ENCODE peak calls at places on chromosomes 11 and 22, in four cellular contexts. One of them, this sample, is unnamed.

GRCh38 chr11:111582163-111582562 is 20.1 kb upstream of the SIK2 start:
- DNase-seq in GM20000: no peak
- DNase-seq in CD8-positive, alpha-beta T cell: no peak
- DNase-seq in prostate gland: no peak
- DNase-seq in this sample: no peak

GRCh38 chr11:129592191-129592590 is 216.5 kb downstream of the BARX2 start:
- DNase-seq in prostate gland: no peak
- DNase-seq in CD8-positive, alpha-beta T cell: no peak
- DNase-seq in GM20000: no peak
- DNase-seq in this sample: no peak

GRCh38 chr22:32323513-32324164 is 34.0 kb upstream of the RFPL3 start:
- DNase-seq in CD8-positive, alpha-beta T cell: no peak
- DNase-seq in GM20000: no peak
- DNase-seq in prostate gland: no peak
- DNase-seq in this sample: no peak

GRCh38 chr11:35800970-35801953 is 138.7 kb downstream of the TRIM44 start:
- DNase-seq in prostate gland: no peak
- DNase-seq in GM20000: peak; percentile 26
- DNase-seq in CD8-positive, alpha-beta T cell: no peak
- DNase-seq in this sample: no peak

GRCh38 chr22:49735411-49736311 is 92.0 kb downstream of the BRD1 start:
- DNase-seq in CD8-positive, alpha-beta T cell: no peak
- DNase-seq in GM20000: no peak
- DNase-seq in prostate gland: no peak
- DNase-seq in this sample: no peak

GRCh38 chr11:74366576-74366975 is 31.7 kb downstream of the PGM2L1 start:
- DNase-seq in GM20000: no peak
- DNase-seq in prostate gland: no peak
- DNase-seq in CD8-positive, alpha-beta T cell: no peak
- DNase-seq in this sample: no peak

GRCh38 chr22:20912494-20912893 is 4.7 kb upstream of the CRKL start:
- DNase-seq in prostate gland: no peak
- DNase-seq in CD8-positive, alpha-beta T cell: no peak
- DNase-seq in GM20000: no peak
- DNase-seq in this sample: no peak

GRCh38 chr11:45026835-45027234 is 76.2 kb upstream of the TP53I11 start:
- DNase-seq in CD8-positive, alpha-beta T cell: no peak
- DNase-seq in prostate gland: no peak
- DNase-seq in GM20000: no peak
- DNase-seq in this sample: no peak

GRCh38 chr22:42614312-42615091 is at the start of gene POLDIP3:
- DNase-seq in GM20000: peak; percentile 99
- DNase-seq in CD8-positive, alpha-beta T cell: peak; percentile 97
- DNase-seq in prostate gland: peak; percentile 98
- DNase-seq in this sample: peak; percentile 97

GRCh38 chr11:132125855-132126841 is 755.7 kb downstream of the NTM start:
- DNase-seq in prostate gland: no peak
- DNase-seq in CD8-positive, alpha-beta T cell: no peak
- DNase-seq in GM20000: peak; percentile 46
- DNase-seq in this sample: no peak

GRCh38 chr11:17075506-17075905 is 2.0 kb downstream of the RPS13 start:
- DNase-seq in CD8-positive, alpha-beta T cell: no peak
- DNase-seq in GM20000: no peak
- DNase-seq in prostate gland: no peak
- DNase-seq in this sample: no peak

GRCh38 chr11:75437966-75438659 is 5.1 kb upstream of the KLHL35 start:
- DNase-seq in GM20000: no peak
- DNase-seq in CD8-positive, alpha-beta T cell: no peak
- DNase-seq in prostate gland: no peak
- DNase-seq in this sample: no peak

GRCh38 chr11:123654566-123655081 is at the start of gene SCN3B:
- DNase-seq in prostate gland: peak; percentile 61
- DNase-seq in CD8-positive, alpha-beta T cell: no peak
- DNase-seq in GM20000: peak; percentile 70
- DNase-seq in this sample: peak; percentile 67

GRCh38 chr11:92834296-92835020 is 135.0 kb upstream of the MTNR1B start:
- DNase-seq in prostate gland: no peak
- DNase-seq in GM20000: no peak
- DNase-seq in CD8-positive, alpha-beta T cell: no peak
- DNase-seq in this sample: peak; percentile 38

GRCh38 chr11:29208117-29208516 is 808.7 kb downstream of the KCNA4 start:
- DNase-seq in prostate gland: no peak
- DNase-seq in GM20000: no peak
- DNase-seq in CD8-positive, alpha-beta T cell: no peak
- DNase-seq in this sample: no peak

GRCh38 chr22:22082960-22083359 is 100.4 kb upstream of the TOP3B start:
- DNase-seq in CD8-positive, alpha-beta T cell: no peak
- DNase-seq in prostate gland: no peak
- DNase-seq in GM20000: no peak
- DNase-seq in this sample: no peak

GRCh38 chr11:108368134-108368533 is 99.2 kb downstream of the C11orf65 start:
- DNase-seq in GM20000: no peak
- DNase-seq in prostate gland: no peak
- DNase-seq in CD8-positive, alpha-beta T cell: no peak
- DNase-seq in this sample: no peak

GRCh38 chr11:44614281-44614680 is 48.8 kb downstream of the CD82 start:
- DNase-seq in prostate gland: no peak
- DNase-seq in GM20000: no peak
- DNase-seq in CD8-positive, alpha-beta T cell: no peak
- DNase-seq in this sample: no peak

GRCh38 chr11:16891170-16891569 is 123.0 kb downstream of the PLEKHA7 start:
- DNase-seq in prostate gland: no peak
- DNase-seq in GM20000: no peak
- DNase-seq in CD8-positive, alpha-beta T cell: no peak
- DNase-seq in this sample: no peak

GRCh38 chr22:17774206-17774927 is at the start of gene BID:
- DNase-seq in GM20000: peak; percentile 85
- DNase-seq in CD8-positive, alpha-beta T cell: no peak
- DNase-seq in prostate gland: no peak
- DNase-seq in this sample: peak; percentile 23

GRCh38 chr22:22917377-22917776 is 29.8 kb downstream of the IGLL5 start:
- DNase-seq in GM20000: no peak
- DNase-seq in prostate gland: no peak
- DNase-seq in CD8-positive, alpha-beta T cell: no peak
- DNase-seq in this sample: no peak

GRCh38 chr11:96254087-96254486 is 88.9 kb downstream of the MAML2 start:
- DNase-seq in GM20000: peak; percentile 40
- DNase-seq in CD8-positive, alpha-beta T cell: no peak
- DNase-seq in prostate gland: no peak
- DNase-seq in this sample: no peak

GRCh38 chr11:2670541-2671100 is 29.2 kb downstream of the KCNQ1OT1 start:
- DNase-seq in GM20000: no peak
- DNase-seq in prostate gland: no peak
- DNase-seq in CD8-positive, alpha-beta T cell: no peak
- DNase-seq in this sample: no peak

GRCh38 chr11:34825670-34826383 is 90.4 kb downstream of the APIP start:
- DNase-seq in prostate gland: peak; percentile 68
- DNase-seq in GM20000: no peak
- DNase-seq in CD8-positive, alpha-beta T cell: no peak
- DNase-seq in this sample: no peak

GRCh38 chr11:16881074-16881709 is 133.0 kb downstream of the PLEKHA7 start:
- DNase-seq in prostate gland: peak; percentile 83
- DNase-seq in GM20000: no peak
- DNase-seq in CD8-positive, alpha-beta T cell: no peak
- DNase-seq in this sample: peak; percentile 84

GRCh38 chr11:34343153-34343552 is 14.7 kb downstream of the ABTB2 start:
- DNase-seq in prostate gland: no peak
- DNase-seq in GM20000: no peak
- DNase-seq in CD8-positive, alpha-beta T cell: no peak
- DNase-seq in this sample: peak; percentile 82

GRCh38 chr11:130133716-130134115 is 25.9 kb upstream of the ST14 start:
- DNase-seq in prostate gland: no peak
- DNase-seq in CD8-positive, alpha-beta T cell: no peak
- DNase-seq in GM20000: no peak
- DNase-seq in this sample: no peak

GRCh38 chr11:28860898-28861297 is 752.7 kb downstream of the METTL15 start:
- DNase-seq in GM20000: no peak
- DNase-seq in prostate gland: no peak
- DNase-seq in CD8-positive, alpha-beta T cell: no peak
- DNase-seq in this sample: peak; percentile 85

DNA sequence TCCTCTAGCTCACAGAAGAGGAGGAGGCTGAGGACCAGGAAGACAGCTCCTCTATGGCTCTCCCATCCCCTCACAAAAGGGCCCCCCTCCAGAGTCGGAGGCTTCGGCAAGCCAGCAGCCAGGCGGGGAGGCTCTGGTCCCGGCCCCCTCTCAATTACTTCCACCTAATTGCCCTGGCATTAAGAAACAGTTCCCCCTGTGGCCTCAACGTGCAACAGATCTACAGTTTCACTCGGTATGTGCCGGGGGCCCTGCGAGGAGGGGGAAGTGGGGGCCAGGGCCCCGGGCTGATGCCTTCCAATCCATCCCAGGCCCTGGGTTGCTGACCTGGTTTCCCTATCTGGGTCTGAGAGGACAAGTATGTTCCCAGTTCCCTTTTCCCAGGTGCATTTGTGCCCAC is 7.9 kb downstream of the FOXR1 start:
- DNase-seq in prostate gland: no peak
- DNase-seq in GM20000: peak; percentile 15
- DNase-seq in CD8-positive, alpha-beta T cell: no peak
- DNase-seq in this sample: no peak
- TF ChIP-seq CTCF in prostate gland: no peak
- TF ChIP-seq CTCF in GM20000: no peak
- TF ChIP-seq CTCF in CD8-positive, alpha-beta T cell: no peak
- TF ChIP-seq CTCF in this sample: no peak

DNA sequence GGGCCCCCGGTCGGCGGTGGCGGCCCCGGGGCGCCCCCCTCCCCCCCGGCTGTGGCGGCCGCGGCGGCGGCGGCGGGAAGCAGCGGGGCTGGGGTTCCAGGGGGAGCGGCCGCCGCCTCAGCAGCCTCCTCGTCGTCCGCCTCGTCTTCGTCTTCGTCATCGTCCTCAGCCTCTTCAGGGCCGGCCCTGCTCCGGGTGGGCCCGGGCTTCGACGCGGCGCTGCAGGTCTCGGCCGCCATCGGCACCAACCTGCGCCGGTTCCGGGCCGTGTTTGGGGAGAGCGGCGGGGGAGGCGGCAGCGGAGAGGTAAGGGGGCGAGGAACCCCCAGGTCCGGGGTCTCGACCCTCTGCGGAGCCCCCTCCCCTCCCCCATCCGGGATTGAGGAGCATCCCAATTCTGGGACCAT is 350 bp downstream of the KMT2A start:
- DNase-seq in CD8-positive, alpha-beta T cell: no peak
- DNase-seq in prostate gland: no peak
- DNase-seq in GM20000: no peak
- DNase-seq in this sample: peak; percentile 20
- TF ChIP-seq CTCF in CD8-positive, alpha-beta T cell: no peak
- TF ChIP-seq CTCF in prostate gland: no peak
- TF ChIP-seq CTCF in GM20000: no peak
- TF ChIP-seq CTCF in this sample: no peak

GRCh38 chr11:72671144-72672099 is 2.8 kb downstream of the PDE2A start:
- DNase-seq in GM20000: no peak
- DNase-seq in CD8-positive, alpha-beta T cell: no peak
- DNase-seq in prostate gland: no peak
- DNase-seq in this sample: no peak
- TF ChIP-seq CTCF in GM20000: no peak
- TF ChIP-seq CTCF in CD8-positive, alpha-beta T cell: no peak
- TF ChIP-seq CTCF in prostate gland: no peak
- TF ChIP-seq CTCF in this sample: no peak

DNA sequence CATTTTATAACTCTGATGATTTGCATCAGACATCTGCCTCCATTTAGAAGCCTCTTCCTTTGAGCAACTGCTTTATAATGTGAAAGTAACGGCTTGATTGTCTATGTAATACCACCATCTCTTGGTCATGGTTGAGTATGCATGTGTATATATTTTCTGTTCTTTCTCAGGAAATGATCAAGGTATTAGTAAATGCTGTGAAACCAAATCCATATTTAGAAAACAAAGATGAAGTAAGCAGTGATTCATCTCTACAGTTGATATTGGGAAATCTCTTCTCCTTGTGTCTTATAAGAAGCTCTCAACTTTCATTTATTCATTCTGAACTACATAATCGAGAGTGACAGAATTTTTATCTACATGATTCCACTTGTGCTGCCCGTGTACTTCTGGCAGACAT is 104.6 kb upstream of the ANO3 start:
- DNase-seq in prostate gland: no peak
- DNase-seq in CD8-positive, alpha-beta T cell: no peak
- DNase-seq in GM20000: peak; percentile 39
- DNase-seq in this sample: peak; percentile 78
- TF ChIP-seq CTCF in prostate gland: peak; percentile 52
- TF ChIP-seq CTCF in CD8-positive, alpha-beta T cell: no peak
- TF ChIP-seq CTCF in GM20000: peak; percentile 27
- TF ChIP-seq CTCF in this sample: peak; percentile 53

DNA sequence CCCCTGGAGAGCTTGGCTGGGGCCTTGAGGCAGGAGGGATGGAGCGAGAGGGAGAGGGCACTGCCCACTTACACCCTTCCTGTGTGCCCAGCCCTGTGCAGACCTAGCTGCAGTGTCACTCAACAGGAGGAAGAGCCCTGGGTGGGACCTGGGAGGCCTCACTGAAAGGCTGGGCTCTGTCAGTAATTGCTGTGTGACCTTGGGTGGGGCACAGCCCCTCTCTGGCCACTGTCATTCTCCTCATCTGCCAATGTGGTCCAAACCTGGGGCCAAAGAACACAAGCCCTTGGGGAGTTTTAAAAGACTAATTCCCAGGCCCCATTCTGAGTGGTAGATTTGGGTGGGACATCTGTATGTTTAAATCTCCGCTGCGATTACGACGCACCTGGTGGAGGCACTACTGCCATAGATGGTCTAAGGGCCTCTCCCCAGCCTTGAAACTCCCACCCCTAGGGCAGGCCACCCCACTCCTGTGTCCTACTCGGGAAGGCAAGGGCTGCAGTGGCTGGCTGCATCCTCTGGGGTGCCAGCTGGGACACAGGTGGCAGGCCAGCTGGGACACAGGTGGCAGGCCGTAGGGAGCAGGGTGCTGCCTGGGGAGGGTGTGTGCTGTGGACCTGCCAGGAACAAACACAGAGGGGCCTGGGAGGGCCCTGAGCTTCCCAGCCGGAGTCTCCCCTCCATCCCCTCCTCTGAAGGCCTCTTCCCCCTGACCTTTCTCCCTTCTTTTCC is 12.3 kb upstream of the SOX10 start:
- DNase-seq in GM20000: no peak
- DNase-seq in prostate gland: no peak
- DNase-seq in CD8-positive, alpha-beta T cell: no peak
- DNase-seq in this sample: no peak
- TF ChIP-seq CTCF in GM20000: no peak
- TF ChIP-seq CTCF in prostate gland: no peak
- TF ChIP-seq CTCF in CD8-positive, alpha-beta T cell: no peak
- TF ChIP-seq CTCF in this sample: no peak

GRCh38 chr11:10599388-10600175 is 31.1 kb upstream of the LYVE1 start:
- DNase-seq in prostate gland: no peak
- DNase-seq in CD8-positive, alpha-beta T cell: no peak
- DNase-seq in GM20000: no peak
- DNase-seq in this sample: peak; percentile 7
- TF ChIP-seq CTCF in prostate gland: no peak
- TF ChIP-seq CTCF in CD8-positive, alpha-beta T cell: no peak
- TF ChIP-seq CTCF in GM20000: no peak
- TF ChIP-seq CTCF in this sample: no peak